ENCODE peak calls at places on chromosomes 3 and 15, in four cellular contexts. H is right atrium auricular region, T is GM12878, L is psoas muscle. Z is an unnamed sample.

GRCh38 chr3:9078561-9079240 is 115.4 kb upstream of the RAD18 start:
- DNase-seq in T (no peak), H (no peak), L (no peak), Z (peak)

GRCh38 chr15:55060831-55061230 is 135.9 kb downstream of the RSL24D1 start:
- DNase-seq in H (no peak), L (no peak), T (no peak), Z (no peak)

GRCh38 chr3:38538773-38539353 is 42.7 kb downstream of the EXOG start:
- DNase-seq in L (no peak), H (no peak), T (no peak), Z (no peak)

GRCh38 chr15:89526181-89526580 is 29.8 kb upstream of the RHCG start:
- DNase-seq in H (no peak), T (no peak), L (no peak), Z (no peak)

GRCh38 chr3:71466483-71466882 is 117.0 kb downstream of the FOXP1 start:
- DNase-seq in H (no peak), T (no peak), L (no peak), Z (no peak)

GRCh38 chr15:52710050-52710709 is 31.0 kb upstream of the ATOSA start:
- DNase-seq in H (no peak), L (no peak), T (peak), Z (peak)

GRCh38 chr3:156389151-156389760 is 165.7 kb downstream of the SSR3 start:
- DNase-seq in H (no peak), L (no peak), T (no peak), Z (no peak)

GRCh38 chr3:173732237-173732636 is 334.7 kb downstream of the NLGN1 start:
- DNase-seq in T (no peak), H (no peak), L (no peak), Z (peak)

GRCh38 chr3:126114406-126115386 is 30.8 kb upstream of the SLC41A3 start:
- DNase-seq in H (no peak), L (no peak), T (no peak), Z (no peak)

GRCh38 chr3:47333907-47334306 is 46.9 kb upstream of the PTPN23 start:
- DNase-seq in H (no peak), T (no peak), L (no peak), Z (no peak)
- H3K4me3 ChIP-seq in H (no peak), T (no peak), L (no peak), Z (no peak)

GRCh38 chr3:140922634-140923033 is 19.0 kb upstream of the SLC25A36 start:
- DNase-seq in L (no peak), H (no peak), T (no peak), Z (peak)
- TF ChIP-seq CTCF in L (peak), H (peak), T (peak), Z (peak)

DNA sequence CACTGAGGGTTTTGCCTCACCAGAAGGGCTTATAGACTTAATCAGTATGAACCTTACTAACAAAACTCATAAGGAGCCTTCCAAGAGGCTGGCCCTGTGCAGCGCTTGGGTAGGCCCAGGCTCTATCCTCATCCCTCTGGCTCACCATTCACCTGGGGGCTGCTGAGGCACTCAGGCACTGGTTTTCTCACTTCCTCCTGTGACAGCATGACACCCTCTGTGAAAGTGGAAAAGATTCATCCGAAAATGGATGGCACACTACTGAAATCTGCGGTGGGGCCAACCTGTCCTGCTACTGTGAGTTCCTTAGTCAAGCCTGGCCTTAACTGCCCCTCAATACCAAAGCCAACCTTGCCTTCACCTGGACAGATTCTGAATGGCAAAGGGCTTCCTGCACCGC is 41.3 kb downstream of the PSMD6 start:
- DNase-seq in L (no peak), T (no peak), H (no peak), Z (no peak)
- H3K4me3 ChIP-seq in L (no peak), T (no peak), H (no peak), Z (no peak)

DNA sequence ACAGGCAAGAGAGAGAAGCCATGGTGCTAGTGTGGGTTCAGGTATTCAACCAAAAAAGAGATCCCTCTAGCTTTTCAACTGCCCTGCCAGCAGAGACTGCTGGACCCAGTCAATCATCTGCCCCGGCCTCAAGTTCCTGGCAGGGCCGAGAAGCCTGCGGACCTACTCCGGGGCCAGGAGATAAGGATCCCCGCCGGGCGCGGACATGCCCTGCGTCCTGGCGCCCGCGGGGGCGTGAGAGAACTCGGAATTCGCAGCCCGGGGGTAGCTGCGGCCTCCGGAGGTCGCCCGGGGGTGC is 821 bp upstream of the MAGI1 start:
- DNase-seq in L (peak), H (peak), T (no peak), Z (no peak)
- TF ChIP-seq CTCF in L (no peak), H (no peak), T (no peak), Z (no peak)

GRCh38 chr3:194322701-194323174 is 28.4 kb downstream of the CPN2 start:
- DNase-seq in T (no peak), L (peak), H (no peak), Z (no peak)
- H3K4me3 ChIP-seq in T (no peak), L (no peak), H (no peak), Z (no peak)

GRCh38 chr3:194135806-194136518 is at the start of gene HES1:
- DNase-seq in T (peak), H (peak), L (peak), Z (peak)

GRCh38 chr3:194138098-194138474 is 2.1 kb downstream of the HES1 start:
- DNase-seq in H (no peak), L (no peak), T (no peak), Z (no peak)

GRCh38 chr3:194136519-194137313 is 768 bp downstream of the HES1 start:
- DNase-seq in L (peak), T (no peak), H (peak), Z (no peak)

GRCh38 chr3:194138732-194139084 is 2.8 kb downstream of the HES1 start:
- DNase-seq in H (no peak), T (no peak), L (no peak), Z (no peak)

DNA sequence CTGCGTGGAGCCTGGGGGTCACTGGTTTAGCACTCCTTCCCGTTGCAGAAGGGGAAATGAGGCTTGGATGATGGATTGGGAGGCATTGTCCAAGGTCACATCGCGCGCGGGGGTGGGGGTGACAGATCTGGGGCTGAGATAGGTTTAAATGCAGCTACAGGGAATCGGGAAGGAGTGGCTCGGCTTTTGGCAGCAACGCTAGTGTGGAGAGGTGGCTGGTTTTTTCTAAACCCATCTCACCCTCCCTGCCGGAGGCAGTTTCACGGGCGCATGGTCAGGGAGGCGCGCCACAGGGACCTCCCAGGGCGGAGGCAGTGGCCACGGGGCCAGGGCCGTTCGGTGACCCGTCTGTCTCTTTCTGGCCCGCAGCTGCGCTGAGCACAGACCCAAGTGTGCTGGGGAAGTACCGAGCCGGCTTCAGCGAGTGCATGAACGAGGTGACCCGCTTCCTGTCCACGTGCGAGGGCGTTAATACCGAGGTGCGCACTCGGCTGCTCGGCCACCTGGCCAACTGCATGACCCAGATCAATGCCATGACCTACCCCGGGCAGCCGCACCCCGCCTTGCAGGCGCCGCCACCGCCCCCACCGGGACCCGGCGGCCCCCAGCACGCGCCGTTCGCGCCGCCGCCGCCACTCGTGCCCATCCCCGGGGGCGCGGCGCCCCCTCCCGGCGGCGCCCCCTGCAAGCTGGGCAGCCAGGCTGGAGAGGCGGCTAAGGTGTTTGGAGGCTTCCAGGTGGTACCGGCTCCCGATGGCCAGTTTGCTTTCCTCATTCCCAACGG is 1.6 kb downstream of the HES1 start:
- DNase-seq in H (peak), L (peak), T (no peak), Z (peak)
- TF ChIP-seq CTCF in H (peak), L (peak), T (peak), Z (peak)

GRCh38 chr3:78507196-78507984 is 1260.4 kb downstream of the ROBO1 start:
- DNase-seq in T (no peak), L (no peak), H (no peak), Z (no peak)
- H3K4me3 ChIP-seq in T (no peak), L (no peak), H (no peak), Z (no peak)

GRCh38 chr15:72770673-72771328 is 12.8 kb downstream of the ADPGK start:
- DNase-seq in H (no peak), T (no peak), L (no peak), Z (peak)
- TF ChIP-seq CTCF in H (no peak), T (peak), L (no peak), Z (peak)

Z was measured in GM12865.